ENCODE peak calls at places on chromosomes 4 and X, in seven cellular contexts. K is astrocyte of the cerebellum; R is activated CD8-positive, alpha-beta memory T cell treated with anti-CD3 and anti-CD28 coated beads for 48 hours; U is sigmoid colon; A is RWPE1; B is islet precursor cell; E is stimulated activated CD4-positive, alpha-beta T cell treated with anti-CD3 and anti-CD28 coated beads, TNF-alpha, amount 100 ng/mL, for 1 hour. Q is an unnamed sample.

GRCh38 chr4:99722006-99722405 is 64.4 kb upstream of the C4orf54 start:
- DNase-seq in E (no peak), R (no peak), U (no peak), K (no peak), B (no peak), A (no peak), Q (peak)

GRCh38 chrX:129116651-129117050 is 406.6 kb downstream of the SMARCA1 start:
- DNase-seq in A (no peak), U (no peak), K (no peak), B (no peak), R (no peak), E (no peak), Q (no peak)

GRCh38 chr4:71026086-71026485 is 32.6 kb downstream of the DCK start:
- DNase-seq in B (no peak), U (no peak), A (peak), R (no peak), K (peak), E (no peak), Q (no peak)

GRCh38 chr4:2792711-2793577 is at the start of gene SH3BP2:
- DNase-seq in R (peak), K (no peak), A (peak), U (peak), B (peak), E (no peak), Q (no peak)

GRCh38 chr4:159283697-159284492 is 181.0 kb downstream of the RAPGEF2 start:
- DNase-seq in R (no peak), B (peak), E (no peak), U (no peak), A (peak), K (peak), Q (no peak)

GRCh38 chr4:177554966-177555574 is 112.8 kb upstream of the AGA start:
- DNase-seq in R (no peak), K (peak), B (no peak), U (no peak), A (peak), E (no peak), Q (no peak)

GRCh38 chr4:4689694-4690440 is 148.0 kb upstream of the STX18 start:
- DNase-seq in R (peak), U (no peak), K (peak), A (no peak), E (no peak), B (no peak), Q (no peak)

GRCh38 chrX:108224727-108225455 is 133.3 kb downstream of the ATG4A start:
- DNase-seq in A (peak), B (peak), K (peak), R (no peak), E (no peak), U (no peak), Q (no peak)

GRCh38 chr4:36399762-36400353 is 118.4 kb downstream of the DTHD1 start:
- DNase-seq in A (peak), B (no peak), E (no peak), K (peak), R (no peak), U (no peak), Q (no peak)

GRCh38 chr4:168584321-168584771 is 87.5 kb downstream of the PALLD start:
- DNase-seq in K (no peak), E (no peak), A (no peak), R (no peak), B (no peak), U (no peak), Q (no peak)

GRCh38 chr4:77052352-77052751 is 23.4 kb downstream of the CCNI start:
- DNase-seq in U (no peak), A (peak), B (peak), K (no peak), R (no peak), E (peak), Q (no peak)

GRCh38 chrX:123155327-123155726 is 28.8 kb upstream of the GRIA3 start:
- DNase-seq in E (no peak), A (no peak), R (no peak), U (no peak), K (no peak), B (no peak), Q (no peak)

GRCh38 chr4:155544547-155544946 is 122.1 kb upstream of the GUCY1A1 start:
- DNase-seq in E (no peak), A (no peak), B (no peak), U (peak), K (no peak), R (no peak), Q (no peak)

GRCh38 chr4:113052379-113052951 is 3.0 kb downstream of the ANK2 start:
- DNase-seq in E (no peak), B (no peak), K (peak), A (no peak), U (no peak), R (no peak), Q (no peak)

GRCh38 chr4:112145820-112146813 is 863 bp downstream of the FAM241A start:
- DNase-seq in E (peak), U (peak), B (peak), R (peak), A (peak), K (no peak), Q (no peak)

GRCh38 chr4:54103190-54103574 is 3.2 kb downstream of the GSX2 start:
- DNase-seq in B (no peak), A (no peak), U (no peak), K (no peak), R (no peak), E (no peak), Q (no peak)

GRCh38 chrX:154123241-154124219 is 20.5 kb upstream of the OPN1LW start:
- DNase-seq in K (no peak), U (no peak), R (no peak), E (no peak), B (no peak), A (no peak), Q (peak)